ENCODE peak calls at places on chromosomes 12 and 14, in seven cellular contexts. M, Y, N, C, A, E and H are unnamed samples.

GRCh38 chr12:2582631-2583616 is 211.8 kb upstream of the FKBP4 start:
- DNase-seq in Y (peak; percentile 68), M (peak; percentile 55), C (peak; percentile 90), E (peak; percentile 70), A (peak; percentile 28), N (peak; percentile 36), H (peak; percentile 57)

GRCh38 chr12:16499617-16500016 is 106.3 kb downstream of the LMO3 start:
- DNase-seq in A (no peak), N (no peak), E (no peak), C (no peak), M (no peak), Y (no peak), H (no peak)

GRCh38 chr14:104577457-104578301 is 1.9 kb upstream of the C14orf180 start:
- DNase-seq in E (peak; percentile 65), M (no peak), C (no peak), N (no peak), Y (peak; percentile 24), A (no peak), H (no peak)

GRCh38 chr14:29390046-29390841 is 537.4 kb downstream of the PRKD1 start:
- DNase-seq in A (no peak), Y (no peak), M (no peak), N (no peak), E (no peak), C (no peak), H (no peak)

GRCh38 chr12:124898200-124898950 is 16.1 kb downstream of the UBC start:
- DNase-seq in N (no peak), A (no peak), Y (peak; percentile 83), C (no peak), M (peak; percentile 90), E (peak; percentile 74), H (peak; percentile 83)

GRCh38 chr14:23539209-23539866 is 12.2 kb downstream of the ZFHX2 start:
- DNase-seq in M (peak; percentile 61), A (peak; percentile 31), C (no peak), E (no peak), Y (peak; percentile 31), N (peak; percentile 28), H (no peak)

GRCh38 chr14:35305633-35306032 is 13.5 kb downstream of the PSMA6 start:
- DNase-seq in N (no peak), Y (no peak), E (no peak), M (no peak), A (no peak), C (no peak), H (no peak)

GRCh38 chr12:31020385-31021166 is 53.1 kb upstream of the DDX11 start:
- DNase-seq in Y (no peak), A (no peak), M (no peak), E (no peak), N (no peak), C (peak; percentile 69), H (no peak)

GRCh38 chr12:47807338-47807737 is 12.4 kb downstream of the HDAC7 start:
- DNase-seq in Y (peak; percentile 78), M (no peak), E (no peak), N (no peak), C (no peak), A (no peak), H (no peak)

GRCh38 chr14:21072102-21072501 is 2.0 kb downstream of the ARHGEF40 start:
- DNase-seq in M (peak; percentile 32), E (no peak), N (peak; percentile 81), C (peak; percentile 79), Y (peak; percentile 44), A (peak; percentile 83), H (no peak)
- H3K4me3 ChIP-seq in M (peak overlapping the region; percentile 79), E (no peak overlapping the region), N (peak overlapping the region; percentile 46), C (no peak overlapping the region), Y (peak overlapping the region; percentile 67), A (peak overlapping the region; percentile 86), H (no peak overlapping the region)

DNA sequence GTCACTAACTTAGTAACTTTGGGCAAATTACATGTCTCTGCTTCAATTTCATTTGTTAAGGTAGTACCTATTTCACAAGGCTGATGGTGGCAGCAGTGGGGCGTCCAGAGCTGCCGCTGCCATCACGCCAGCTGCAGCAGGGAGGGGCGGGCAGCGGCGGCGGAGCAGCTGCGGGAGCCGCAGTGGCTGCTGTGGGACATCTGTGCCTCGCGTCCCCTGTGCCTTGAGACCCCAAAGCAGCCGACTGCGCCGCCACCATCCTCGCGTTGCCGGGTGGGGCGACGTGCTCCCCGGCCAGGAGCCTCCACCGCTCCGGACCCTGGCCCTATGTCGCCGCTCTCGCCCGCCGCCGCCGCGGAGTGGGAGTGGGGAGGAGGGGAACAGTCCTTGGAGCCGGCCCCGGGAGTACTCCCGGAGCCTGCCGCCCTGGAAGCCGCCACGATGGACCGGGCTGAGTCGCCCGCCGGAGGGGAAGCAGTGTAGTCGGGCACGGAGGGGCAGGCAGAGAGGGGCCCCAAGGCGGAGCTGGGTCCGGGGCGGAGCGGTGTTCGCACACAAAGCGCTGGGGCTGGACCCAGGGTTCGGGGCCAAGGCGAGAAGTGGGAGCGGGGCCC is 51.4 kb downstream of the A2M start:
- DNase-seq in E (peak; percentile 67), Y (peak; percentile 77), M (peak; percentile 57), C (peak; percentile 92), A (peak; percentile 55), N (peak; percentile 10), H (peak; percentile 33)
- TF ChIP-seq CTCF in E (peak; percentile 22), Y (peak; percentile 46), M (peak; percentile 53), C (no peak), A (peak; percentile 35), N (peak; percentile 11), H (peak; percentile 24)

DNA sequence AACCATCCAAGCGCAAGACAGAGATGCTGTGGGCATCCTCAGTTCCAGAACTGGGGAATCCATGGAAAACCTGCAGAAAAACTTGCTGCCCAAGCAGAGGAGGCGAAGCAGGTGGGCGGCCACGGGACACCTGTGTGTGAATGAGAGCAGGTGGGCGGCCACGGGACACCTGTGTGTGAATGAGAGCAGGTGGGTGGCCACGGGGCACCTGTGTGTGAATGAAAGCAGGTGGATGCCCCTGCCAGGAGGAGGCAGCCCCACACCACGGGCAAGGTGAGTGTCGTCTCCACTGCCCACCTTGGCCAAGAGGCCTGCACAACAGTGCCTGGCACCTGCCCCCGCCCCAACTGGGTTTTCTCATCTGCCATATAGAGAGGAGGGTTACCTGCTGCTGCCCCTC is 59.2 kb downstream of the GSC start:
- DNase-seq in E (no peak), C (no peak), N (no peak), M (no peak), A (no peak), Y (no peak), H (no peak)
- H3K4me3 ChIP-seq in E (no peak overlapping the region), C (no peak overlapping the region), N (no peak overlapping the region), M (no peak overlapping the region), A (no peak overlapping the region), Y (no peak overlapping the region), H (no peak overlapping the region)

GRCh38 chr12:53955036-53955775 is 503 bp downstream of the HOXC12 start:
- DNase-seq in C (no peak), N (no peak), E (no peak), Y (no peak), A (no peak), M (no peak), H (no peak)

GRCh38 chr12:53955776-53956250 is 1.1 kb downstream of the HOXC12 start:
- DNase-seq in C (no peak), M (no peak), E (no peak), Y (no peak), N (no peak), A (no peak), H (no peak)

GRCh38 chr12:53953831-53954693 is 641 bp upstream of the HOXC12 start:
- DNase-seq in C (no peak), A (no peak), M (no peak), E (no peak), N (no peak), Y (no peak), H (no peak)

GRCh38 chr12:53952871-53953734 is 1.6 kb upstream of the HOXC12 start:
- DNase-seq in E (no peak), C (no peak), M (peak; percentile 47), Y (no peak), N (no peak), A (no peak), H (no peak)

GRCh38 chr12:53954694-53955035 is at the start of gene HOXC12:
- DNase-seq in C (no peak), A (no peak), M (no peak), N (no peak), Y (no peak), E (no peak), H (no peak)
- TF ChIP-seq CTCF in C (no peak), A (no peak), M (no peak), N (no peak), Y (no peak), E (no peak), H (no peak)